ENCODE peak calls at places on chromosomes 2 and 18, in ten cellular contexts. W is activated T-cell treated with anti-CD3 and anti-CD28 coated beads, Interleukin-2, amount 50 U/mL, for 72 hours; C is C1 segment of cervical spinal cord; L is left ventricle myocardium inferior; T is vagina; Q is ACHN; K is PC-9; V is AG09309; H is sciatic nerve; X is psoas muscle. B is an unnamed sample.

GRCh38 chr2:138421315-138421970 is 80.1 kb upstream of the SPOPL start:
- DNase-seq in T (no peak), V (no peak), H (no peak), W (no peak), X (no peak), Q (peak; percentile 67), K (peak; percentile 77), C (no peak), L (no peak), B (no peak)

GRCh38 chr2:143607446-143608110 is 478.4 kb downstream of the ARHGAP15 start:
- DNase-seq in H (no peak), T (no peak), V (no peak), W (no peak), X (no peak), L (no peak), C (no peak), K (no peak), Q (no peak), B (no peak)

GRCh38 chr2:239001794-239002193 is 153.9 kb downstream of the TWIST2 start:
- DNase-seq in H (no peak), C (no peak), X (no peak), W (no peak), T (no peak), Q (no peak), V (no peak), L (no peak), K (no peak), B (no peak)

GRCh38 chr2:55162284-55163006 is 69.6 kb downstream of the CLHC1 start:
- DNase-seq in K (no peak), X (no peak), Q (no peak), H (no peak), V (no peak), W (no peak), T (no peak), L (no peak), C (no peak), B (no peak)

GRCh38 chr18:12307871-12308385 is at the start of gene TUBB6:
- DNase-seq in Q (peak; percentile 57), V (no peak), H (peak; percentile 85), C (no peak), T (peak; percentile 86), K (no peak), L (peak; percentile 79), X (peak; percentile 84), W (peak; percentile 66), B (peak; percentile 95)

GRCh38 chr2:148391324-148391723 is 253.2 kb upstream of the EPC2 start:
- DNase-seq in W (no peak), H (no peak), K (peak; percentile 50), C (no peak), Q (no peak), L (no peak), V (peak; percentile 41), T (no peak), X (no peak), B (no peak)

GRCh38 chr2:230749111-230749510 is 36.5 kb downstream of the CAB39 start:
- DNase-seq in T (no peak), C (no peak), L (no peak), V (no peak), W (no peak), K (no peak), H (no peak), X (no peak), Q (no peak), B (no peak)

GRCh38 chr2:152740743-152741328 is 22.4 kb downstream of the ARL6IP6 start:
- DNase-seq in T (no peak), W (no peak), C (no peak), K (peak; percentile 62), H (no peak), V (peak; percentile 42), Q (peak; percentile 82), L (no peak), X (no peak), B (no peak)

GRCh38 chr18:5626130-5626880 is 82.5 kb upstream of the EPB41L3 start:
- DNase-seq in C (no peak), X (no peak), W (no peak), V (no peak), K (no peak), L (no peak), T (no peak), Q (no peak), H (no peak), B (no peak)

GRCh38 chr2:42767899-42768705 is 4.2 kb upstream of the OXER1 start:
- DNase-seq in H (no peak), K (no peak), C (no peak), T (no peak), X (no peak), Q (no peak), V (no peak), L (no peak), W (no peak), B (no peak)

GRCh38 chr2:58562281-58562680 is 321.2 kb upstream of the FANCL start:
- DNase-seq in T (no peak), X (no peak), V (no peak), L (no peak), C (no peak), W (no peak), K (peak; percentile 55), Q (no peak), H (no peak), B (no peak)

B was measured in aorta.